ENCODE peak calls at places on chromosomes 4 and X, in nine cellular contexts. One of them, this sample, is unnamed.

GRCh38 chrX:49155243-49155899 is 7.2 kb upstream of the MAGIX start:
- DNase-seq in epithelial cell of esophagus: peak
- DNase-seq in head of caudate nucleus: peak
- DNase-seq in activated CD4-positive, alpha-beta T cell treated with anti-CD3 and anti-CD28 coated beads, Interleukin-2, amount 50 U/mL, for 4 hours: peak
- DNase-seq in fibroblast of mammary gland: peak
- DNase-seq in AG04450: no peak
- DNase-seq in osteoblast: peak
- DNase-seq in B cell: no peak
- DNase-seq in dermis microvascular lymphatic vessel endothelial cell: peak
- DNase-seq in this sample: no peak

GRCh38 chr4:12889054-12889453 is 595.1 kb downstream of the RAB28 start:
- DNase-seq in epithelial cell of esophagus: peak
- DNase-seq in head of caudate nucleus: no peak
- DNase-seq in activated CD4-positive, alpha-beta T cell treated with anti-CD3 and anti-CD28 coated beads, Interleukin-2, amount 50 U/mL, for 4 hours: no peak
- DNase-seq in fibroblast of mammary gland: peak
- DNase-seq in AG04450: no peak
- DNase-seq in osteoblast: no peak
- DNase-seq in B cell: no peak
- DNase-seq in dermis microvascular lymphatic vessel endothelial cell: no peak
- DNase-seq in this sample: no peak

GRCh38 chr4:40564004-40564403 is 65.7 kb downstream of the RBM47 start:
- DNase-seq in epithelial cell of esophagus: peak
- DNase-seq in head of caudate nucleus: peak
- DNase-seq in activated CD4-positive, alpha-beta T cell treated with anti-CD3 and anti-CD28 coated beads, Interleukin-2, amount 50 U/mL, for 4 hours: no peak
- DNase-seq in fibroblast of mammary gland: peak
- DNase-seq in AG04450: no peak
- DNase-seq in osteoblast: no peak
- DNase-seq in B cell: no peak
- DNase-seq in dermis microvascular lymphatic vessel endothelial cell: no peak
- DNase-seq in this sample: no peak

GRCh38 chrX:46649421-46650260 is 76.1 kb downstream of the CHST7 start:
- DNase-seq in epithelial cell of esophagus: no peak
- DNase-seq in head of caudate nucleus: peak
- DNase-seq in activated CD4-positive, alpha-beta T cell treated with anti-CD3 and anti-CD28 coated beads, Interleukin-2, amount 50 U/mL, for 4 hours: no peak
- DNase-seq in fibroblast of mammary gland: no peak
- DNase-seq in AG04450: no peak
- DNase-seq in osteoblast: no peak
- DNase-seq in B cell: no peak
- DNase-seq in dermis microvascular lymphatic vessel endothelial cell: peak
- DNase-seq in this sample: peak

GRCh38 chrX:108224218-108224617 is 132.6 kb downstream of the ATG4A start:
- DNase-seq in epithelial cell of esophagus: no peak
- DNase-seq in head of caudate nucleus: no peak
- DNase-seq in activated CD4-positive, alpha-beta T cell treated with anti-CD3 and anti-CD28 coated beads, Interleukin-2, amount 50 U/mL, for 4 hours: no peak
- DNase-seq in fibroblast of mammary gland: no peak
- DNase-seq in AG04450: no peak
- DNase-seq in osteoblast: peak
- DNase-seq in B cell: no peak
- DNase-seq in dermis microvascular lymphatic vessel endothelial cell: no peak
- DNase-seq in this sample: no peak

GRCh38 chr4:67437974-67438713 is 107.2 kb downstream of the CENPC start:
- DNase-seq in epithelial cell of esophagus: peak
- DNase-seq in head of caudate nucleus: no peak
- DNase-seq in activated CD4-positive, alpha-beta T cell treated with anti-CD3 and anti-CD28 coated beads, Interleukin-2, amount 50 U/mL, for 4 hours: no peak
- DNase-seq in fibroblast of mammary gland: peak
- DNase-seq in AG04450: peak
- DNase-seq in osteoblast: peak
- DNase-seq in B cell: no peak
- DNase-seq in dermis microvascular lymphatic vessel endothelial cell: peak
- DNase-seq in this sample: no peak

GRCh38 chr4:166435449-166435848 is 562.4 kb downstream of the TLL1 start:
- DNase-seq in epithelial cell of esophagus: peak
- DNase-seq in head of caudate nucleus: no peak
- DNase-seq in activated CD4-positive, alpha-beta T cell treated with anti-CD3 and anti-CD28 coated beads, Interleukin-2, amount 50 U/mL, for 4 hours: no peak
- DNase-seq in fibroblast of mammary gland: peak
- DNase-seq in AG04450: no peak
- DNase-seq in osteoblast: peak
- DNase-seq in B cell: no peak
- DNase-seq in dermis microvascular lymphatic vessel endothelial cell: peak
- DNase-seq in this sample: no peak

GRCh38 chr4:121777625-121778024 is 12.7 kb upstream of the SMIM43 start:
- DNase-seq in epithelial cell of esophagus: no peak
- DNase-seq in head of caudate nucleus: no peak
- DNase-seq in activated CD4-positive, alpha-beta T cell treated with anti-CD3 and anti-CD28 coated beads, Interleukin-2, amount 50 U/mL, for 4 hours: no peak
- DNase-seq in fibroblast of mammary gland: no peak
- DNase-seq in AG04450: no peak
- DNase-seq in osteoblast: no peak
- DNase-seq in B cell: no peak
- DNase-seq in dermis microvascular lymphatic vessel endothelial cell: no peak
- DNase-seq in this sample: no peak

GRCh38 chrX:131216828-131217227 is 72.3 kb downstream of the IGSF1 start:
- DNase-seq in epithelial cell of esophagus: no peak
- DNase-seq in head of caudate nucleus: no peak
- DNase-seq in activated CD4-positive, alpha-beta T cell treated with anti-CD3 and anti-CD28 coated beads, Interleukin-2, amount 50 U/mL, for 4 hours: no peak
- DNase-seq in fibroblast of mammary gland: no peak
- DNase-seq in AG04450: no peak
- DNase-seq in osteoblast: no peak
- DNase-seq in B cell: no peak
- DNase-seq in dermis microvascular lymphatic vessel endothelial cell: no peak
- DNase-seq in this sample: no peak

This sample was measured in GDM1.